ENCODE peak calls at places on chromosome 20, in seven cellular contexts. R, N, S, Q, B, P and U are unnamed samples.
A peak's percentile ranks its signal among the peaks of the same experiment; 100 is the strongest.

GRCh38 chr20:23023621-23024187 is 11.4 kb upstream of the SSTR4 start:
- DNase-seq in P (no peak), R (no peak), N (no peak), B (no peak), S (no peak), Q (no peak), U (no peak)

GRCh38 chr20:36093025-36093803 is 61.3 kb upstream of the EPB41L1 start:
- DNase-seq in Q (peak; percentile 44), P (peak; percentile 79), B (peak; percentile 83), S (peak; percentile 25), N (no peak), R (peak; percentile 58), U (peak; percentile 8)

GRCh38 chr20:10427060-10427692 is 6.8 kb downstream of the MKKS start:
- DNase-seq in N (peak; percentile 34), P (peak; percentile 62), R (peak; percentile 55), S (peak; percentile 66), B (peak; percentile 60), Q (peak; percentile 41), U (peak; percentile 42)

GRCh38 chr20:45972500-45973183 is 639 bp upstream of the ZNF335 start:
- DNase-seq in R (no peak), Q (no peak), P (no peak), N (no peak), B (no peak), S (no peak), U (no peak)

GRCh38 chr20:58388882-58389323 is at the start of gene VAPB:
- DNase-seq in S (peak; percentile 98), B (peak; percentile 97), Q (peak; percentile 96), P (peak; percentile 94), N (peak; percentile 92), R (peak; percentile 95), U (peak; percentile 92)

GRCh38 chr20:4087923-4088322 is 72.6 kb upstream of the RNF24 start:
- DNase-seq in R (no peak), N (no peak), Q (no peak), P (no peak), S (no peak), B (no peak), U (no peak)

GRCh38 chr20:10074513-10074912 is 39.7 kb downstream of the ANKEF1 start:
- DNase-seq in B (no peak), P (peak; percentile 20), Q (no peak), R (peak; percentile 73), S (no peak), N (peak; percentile 46), U (peak; percentile 58)

GRCh38 chr20:59164681-59165388 is 1.2 kb downstream of the ZNF831 start:
- DNase-seq in P (no peak), Q (no peak), R (no peak), N (no peak), S (no peak), B (no peak), U (no peak)

GRCh38 chr20:47031821-47032220 is 137.2 kb downstream of the EYA2 start:
- DNase-seq in P (no peak), B (no peak), Q (no peak), R (no peak), S (no peak), N (no peak), U (no peak)

GRCh38 chr20:934186-934840 is 18.2 kb upstream of the ANGPT4 start:
- DNase-seq in N (no peak), Q (no peak), B (no peak), S (no peak), P (no peak), R (no peak), U (no peak)

GRCh38 chr20:20488388-20488787 is 120.5 kb downstream of the INSM1 start:
- DNase-seq in P (no peak), N (no peak), R (no peak), S (no peak), Q (no peak), B (no peak), U (no peak)

GRCh38 chr20:4040283-4041179 is 25.2 kb upstream of the RNF24 start:
- DNase-seq in Q (no peak), N (no peak), R (no peak), P (peak; percentile 44), B (peak; percentile 50), S (no peak), U (no peak)

GRCh38 chr20:31475032-31475431 is at the start of the genes DEFB124 and REM1:
- DNase-seq in Q (no peak), P (no peak), R (no peak), S (no peak), N (no peak), B (no peak), U (no peak)

GRCh38 chr20:33789858-33790182 is 21.3 kb upstream of the CHMP4B start:
- DNase-seq in Q (no peak), B (no peak), N (no peak), R (no peak), S (no peak), P (no peak), U (no peak)

GRCh38 chr20:9978395-9979004 is 56.3 kb upstream of the ANKEF1 start:
- DNase-seq in N (peak; percentile 76), P (peak; percentile 81), Q (peak; percentile 23), B (no peak), R (peak; percentile 47), S (peak; percentile 74), U (no peak)

GRCh38 chr20:45187693-45188092 is 13.0 kb downstream of the PI3 start:
- DNase-seq in S (no peak), Q (no peak), N (no peak), B (no peak), R (no peak), P (no peak), U (no peak)

GRCh38 chr20:51021067-51022025 is 1.6 kb downstream of the KCNG1 start:
- DNase-seq in R (no peak), Q (no peak), P (no peak), N (no peak), B (no peak), S (peak; percentile 39), U (no peak)

GRCh38 chr20:51023617-51024155 is 779 bp upstream of the KCNG1 start:
- DNase-seq in R (no peak), Q (no peak), N (no peak), P (peak; percentile 44), S (no peak), B (no peak), U (no peak)

GRCh38 chr20:51022803-51023616 is at the start of gene KCNG1:
- DNase-seq in Q (no peak), N (no peak), B (peak; percentile 68), S (peak; percentile 95), P (peak; percentile 72), R (peak; percentile 82), U (peak; percentile 4)

GRCh38 chr20:51020657-51021056 is 2.2 kb downstream of the KCNG1 start:
- DNase-seq in Q (no peak), N (no peak), S (no peak), R (no peak), B (no peak), P (no peak), U (no peak)

DNA sequence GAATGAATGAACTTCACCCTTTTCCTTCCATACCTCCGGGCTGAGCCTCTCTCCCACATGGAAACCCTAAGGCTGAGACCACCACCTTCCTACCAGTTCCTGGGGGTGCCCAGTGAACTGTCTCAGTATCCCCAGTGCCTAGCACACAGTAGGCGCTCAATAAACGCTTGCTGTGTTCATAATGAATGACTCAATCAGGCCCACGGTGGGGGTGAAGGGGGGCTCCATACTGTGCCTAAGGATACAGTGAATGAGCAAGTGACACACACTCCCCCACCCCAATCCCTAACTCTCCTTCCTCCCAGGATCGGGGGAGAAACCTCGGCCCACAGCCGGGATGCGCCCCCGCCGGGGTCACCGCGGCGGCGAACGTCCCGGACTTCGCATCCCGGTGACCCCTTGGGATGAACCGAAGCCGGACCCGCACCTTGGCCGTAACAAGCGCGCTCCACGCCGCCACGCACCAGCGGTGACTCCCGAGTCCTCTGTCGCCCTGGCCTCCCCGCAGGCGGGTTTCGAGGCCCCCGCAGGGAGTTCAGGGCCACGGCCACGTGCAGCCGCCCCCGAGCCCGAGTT is 592 bp downstream of the KCNG1 start:
- DNase-seq in R (no peak), N (no peak), Q (no peak), P (no peak), B (no peak), S (peak; percentile 9), U (no peak)
- H3K27ac ChIP-seq in R (peak overlapping the region; percentile 13), N (peak overlapping the region; percentile 21), Q (no peak overlapping the region), P (peak overlapping the region; percentile 77), B (no peak overlapping the region), S (no peak overlapping the region), U (no peak overlapping the region)

DNA sequence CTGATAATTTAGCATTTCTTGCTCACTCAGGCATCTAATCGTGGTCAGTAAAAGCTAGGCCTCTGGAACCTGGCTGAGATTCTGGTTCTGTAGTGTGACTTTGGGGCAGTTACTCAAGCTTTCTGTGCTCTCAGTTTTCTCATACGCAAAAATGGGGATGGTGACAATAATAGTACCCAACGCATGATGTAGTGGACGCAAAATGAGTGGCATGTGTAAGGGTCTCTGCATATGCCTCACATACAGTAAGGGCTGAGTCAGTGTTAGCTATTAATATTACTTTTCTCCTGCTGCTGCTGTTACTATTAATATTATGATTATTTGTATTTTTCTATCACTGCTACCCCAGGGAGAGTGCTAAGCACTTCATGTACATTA is 686 bp downstream of the GINS1 start:
- DNase-seq in Q (no peak), S (no peak), R (no peak), N (no peak), B (no peak), P (no peak), U (no peak)
- H3K27ac ChIP-seq in Q (no peak overlapping the region), S (peak overlapping the region; percentile 84), R (peak overlapping the region; percentile 80), N (no peak overlapping the region), B (no peak overlapping the region), P (peak overlapping the region; percentile 63), U (no peak overlapping the region)

DNA sequence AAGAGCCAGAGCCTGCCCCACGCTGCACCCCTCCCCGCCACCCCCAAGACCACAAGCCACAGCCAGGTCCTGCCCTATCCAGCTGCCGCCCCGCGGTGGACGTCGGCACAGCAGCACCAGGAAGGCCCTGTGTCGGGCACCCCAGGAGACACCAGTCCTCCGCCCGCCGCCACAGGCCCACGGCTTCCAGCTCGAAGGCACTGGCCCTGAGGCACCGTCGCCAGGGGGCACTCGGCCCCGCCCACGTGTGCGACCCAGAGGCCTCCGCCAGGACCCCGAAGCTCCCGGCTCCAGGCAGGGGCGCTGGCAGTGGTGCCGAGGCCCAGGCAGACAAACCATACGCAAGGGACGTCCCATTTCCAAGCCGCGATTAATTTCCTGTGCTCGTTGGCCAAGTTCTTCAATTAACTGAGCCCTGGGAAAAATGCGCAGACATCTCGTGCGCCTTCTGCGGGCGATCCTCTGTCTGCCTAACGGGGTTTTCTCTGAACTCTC is 19.4 kb downstream of the KCNQ2 start:
- DNase-seq in Q (no peak), P (no peak), B (no peak), N (no peak), S (no peak), R (peak; percentile 65), U (no peak)
- H3K27ac ChIP-seq in Q (no peak overlapping the region), P (no peak overlapping the region), B (no peak overlapping the region), N (no peak overlapping the region), S (no peak overlapping the region), R (no peak overlapping the region), U (peak overlapping the region; percentile 58)

DNA sequence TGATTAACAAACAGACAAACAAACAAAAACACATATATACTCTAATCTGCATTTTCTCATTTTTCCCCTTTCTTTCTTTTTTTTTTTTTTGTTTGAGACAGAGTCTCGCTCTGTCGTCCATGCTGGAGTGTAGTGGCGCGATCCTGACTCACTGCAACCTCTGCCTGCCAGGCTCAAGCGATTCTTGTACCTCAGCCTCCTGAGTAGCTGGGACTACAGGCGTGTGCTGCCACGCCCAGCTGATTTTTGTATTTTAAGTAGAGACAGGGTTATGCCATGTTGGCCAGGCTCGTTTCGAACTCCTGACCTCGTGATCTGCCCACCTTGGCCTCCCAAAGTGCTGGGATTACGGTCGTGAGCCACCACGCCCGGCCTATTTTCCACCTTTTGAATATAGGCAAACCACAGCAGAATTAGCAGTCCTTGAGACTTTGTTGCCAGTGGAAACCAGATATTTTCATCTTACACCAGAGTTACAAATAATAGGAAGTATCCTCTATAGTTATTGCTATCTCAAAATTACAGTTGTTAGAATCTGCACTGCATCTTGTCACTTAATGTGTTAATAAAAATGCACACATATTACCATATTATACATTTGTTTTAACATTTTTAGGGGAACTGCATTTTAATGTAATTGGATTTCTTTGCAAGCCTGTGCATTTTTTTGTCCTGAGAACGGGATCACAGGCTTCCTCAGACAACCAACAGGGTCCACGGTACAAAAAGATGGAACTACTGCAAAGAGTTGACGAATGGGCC is 208.2 kb upstream of the ZNF217 start:
- DNase-seq in S (no peak), R (no peak), P (no peak), Q (no peak), N (no peak), B (no peak), U (no peak)
- H3K27ac ChIP-seq in S (no peak overlapping the region), R (no peak overlapping the region), P (no peak overlapping the region), Q (no peak overlapping the region), N (no peak overlapping the region), B (no peak overlapping the region), U (no peak overlapping the region)